ENCODE peak calls at places on chromosomes 7 and 10, in seven cellular contexts. One of them, this sample, is unnamed.

GRCh38 chr7:122137291-122138077 is 6.6 kb downstream of the AASS start:
- DNase-seq in GM12878: no peak
- DNase-seq in H1: no peak
- DNase-seq in SK-N-SH: no peak
- DNase-seq in IMR-90: peak; percentile 43
- DNase-seq in HepG2: no peak
- DNase-seq in K562: no peak
- DNase-seq in this sample: no peak

GRCh38 chr10:117214401-117214800 is 17.1 kb downstream of the KCNK18 start:
- DNase-seq in HepG2: no peak
- DNase-seq in IMR-90: peak; percentile 17
- DNase-seq in H1: no peak
- DNase-seq in GM12878: no peak
- DNase-seq in K562: no peak
- DNase-seq in SK-N-SH: no peak
- DNase-seq in this sample: peak; percentile 31

GRCh38 chr7:118286131-118286530 is 61.6 kb downstream of the ANKRD7 start:
- DNase-seq in GM12878: no peak
- DNase-seq in H1: no peak
- DNase-seq in IMR-90: no peak
- DNase-seq in K562: no peak
- DNase-seq in SK-N-SH: no peak
- DNase-seq in HepG2: no peak
- DNase-seq in this sample: no peak

GRCh38 chr10:14396441-14397048 is 65.8 kb upstream of the FRMD4A start:
- DNase-seq in K562: peak; percentile 10
- DNase-seq in SK-N-SH: peak; percentile 47
- DNase-seq in IMR-90: no peak
- DNase-seq in HepG2: no peak
- DNase-seq in GM12878: no peak
- DNase-seq in H1: no peak
- DNase-seq in this sample: no peak

GRCh38 chr10:100872034-100872791 is 40.5 kb upstream of the SLF2 start:
- DNase-seq in IMR-90: peak; percentile 77
- DNase-seq in GM12878: no peak
- DNase-seq in K562: peak; percentile 68
- DNase-seq in SK-N-SH: peak; percentile 91
- DNase-seq in H1: peak; percentile 92
- DNase-seq in HepG2: no peak
- DNase-seq in this sample: peak; percentile 63

GRCh38 chr10:70312972-70313371 is 29.2 kb upstream of the NPFFR1 start:
- DNase-seq in HepG2: no peak
- DNase-seq in GM12878: no peak
- DNase-seq in K562: no peak
- DNase-seq in SK-N-SH: no peak
- DNase-seq in H1: no peak
- DNase-seq in IMR-90: peak; percentile 29
- DNase-seq in this sample: no peak

GRCh38 chr10:72250666-72251065 is 23.1 kb upstream of the DDIT4 start:
- DNase-seq in K562: peak; percentile 50
- DNase-seq in HepG2: no peak
- DNase-seq in SK-N-SH: no peak
- DNase-seq in H1: no peak
- DNase-seq in GM12878: no peak
- DNase-seq in IMR-90: peak; percentile 82
- DNase-seq in this sample: no peak

GRCh38 chr7:49644402-49645166 is 128.9 kb upstream of the VWC2 start:
- DNase-seq in H1: no peak
- DNase-seq in SK-N-SH: no peak
- DNase-seq in K562: no peak
- DNase-seq in IMR-90: no peak
- DNase-seq in HepG2: no peak
- DNase-seq in GM12878: no peak
- DNase-seq in this sample: no peak

GRCh38 chr7:96596120-96596826 is 113.4 kb downstream of the SEM1 start:
- DNase-seq in HepG2: no peak
- DNase-seq in H1: no peak
- DNase-seq in K562: peak; percentile 16
- DNase-seq in IMR-90: no peak
- DNase-seq in GM12878: no peak
- DNase-seq in SK-N-SH: peak; percentile 50
- DNase-seq in this sample: peak; percentile 2

GRCh38 chr10:59857049-59857448 is 49.3 kb downstream of the CCDC6 start:
- DNase-seq in H1: no peak
- DNase-seq in K562: no peak
- DNase-seq in GM12878: no peak
- DNase-seq in IMR-90: peak; percentile 11
- DNase-seq in SK-N-SH: no peak
- DNase-seq in HepG2: no peak
- DNase-seq in this sample: no peak

GRCh38 chr10:48839809-48840679 is 99.6 kb downstream of the LRRC18 start:
- DNase-seq in IMR-90: no peak
- DNase-seq in K562: no peak
- DNase-seq in HepG2: no peak
- DNase-seq in GM12878: no peak
- DNase-seq in H1: no peak
- DNase-seq in SK-N-SH: no peak
- DNase-seq in this sample: no peak

GRCh38 chr10:69056129-69056528 is 31.8 kb upstream of the SRGN start:
- DNase-seq in SK-N-SH: no peak
- DNase-seq in HepG2: no peak
- DNase-seq in IMR-90: no peak
- DNase-seq in K562: peak; percentile 31
- DNase-seq in H1: no peak
- DNase-seq in GM12878: no peak
- DNase-seq in this sample: no peak

GRCh38 chr10:69348824-69349541 is 67.7 kb downstream of the TACR2 start:
- DNase-seq in H1: no peak
- DNase-seq in SK-N-SH: peak; percentile 64
- DNase-seq in HepG2: no peak
- DNase-seq in K562: no peak
- DNase-seq in IMR-90: peak; percentile 94
- DNase-seq in GM12878: no peak
- DNase-seq in this sample: peak; percentile 54

GRCh38 chr10:91652364-91652763 is 19.5 kb upstream of the PPP1R3C start:
- DNase-seq in HepG2: peak; percentile 65
- DNase-seq in SK-N-SH: no peak
- DNase-seq in H1: no peak
- DNase-seq in GM12878: no peak
- DNase-seq in K562: no peak
- DNase-seq in IMR-90: peak; percentile 95
- DNase-seq in this sample: peak; percentile 27

GRCh38 chr7:77626515-77627306 is 69.5 kb upstream of the RSBN1L start:
- DNase-seq in GM12878: no peak
- DNase-seq in HepG2: no peak
- DNase-seq in SK-N-SH: no peak
- DNase-seq in IMR-90: no peak
- DNase-seq in H1: no peak
- DNase-seq in K562: no peak
- DNase-seq in this sample: no peak

GRCh38 chr10:21750424-21750823 is 216.4 kb downstream of the MLLT10 start:
- DNase-seq in HepG2: no peak
- DNase-seq in SK-N-SH: no peak
- DNase-seq in H1: no peak
- DNase-seq in GM12878: no peak
- DNase-seq in K562: no peak
- DNase-seq in IMR-90: no peak
- DNase-seq in this sample: no peak

DNA sequence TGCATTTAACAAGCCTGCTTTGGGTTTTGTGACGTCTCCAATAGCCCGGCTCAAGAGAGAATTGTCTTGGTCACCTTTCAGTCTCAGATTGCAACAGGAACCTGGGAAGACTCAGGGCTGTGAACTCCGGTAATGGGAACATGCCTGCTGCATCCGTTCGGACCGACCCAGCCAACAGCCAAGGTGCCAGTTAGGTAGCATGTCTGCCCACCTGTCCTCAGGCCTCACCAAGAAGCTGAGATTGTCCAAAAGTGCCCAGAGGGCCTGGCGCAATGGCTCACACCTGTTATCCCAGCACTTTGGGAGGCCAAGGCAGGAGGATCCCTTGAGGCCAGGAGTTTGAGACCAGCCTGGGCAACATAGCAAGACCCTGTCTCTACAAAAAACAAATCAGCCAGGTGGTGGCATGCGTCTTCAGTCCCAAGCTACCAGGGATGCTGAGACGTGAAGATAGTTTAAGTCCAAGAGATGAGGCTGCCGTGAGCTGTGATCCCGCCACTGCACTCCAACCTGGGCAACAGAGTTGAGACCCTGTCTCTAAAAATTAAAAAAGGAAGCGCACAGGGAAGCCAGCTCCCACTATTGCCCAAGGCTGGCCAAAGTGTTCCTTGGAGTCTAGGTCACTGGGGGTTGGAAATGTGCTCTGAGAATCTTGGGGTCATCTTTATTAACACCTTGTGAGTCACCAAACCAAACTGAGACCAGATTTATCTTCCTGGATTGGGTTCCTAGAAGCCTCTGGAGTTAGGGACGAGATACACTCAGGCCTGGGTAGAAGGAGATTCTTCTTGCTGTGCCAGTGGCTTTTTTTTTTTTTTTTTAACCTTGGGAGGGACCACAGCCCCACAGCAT is 26.9 kb downstream of the BAG3 start:
- DNase-seq in SK-N-SH: no peak
- DNase-seq in GM12878: no peak
- DNase-seq in HepG2: no peak
- DNase-seq in H1: no peak
- DNase-seq in K562: no peak
- DNase-seq in IMR-90: no peak
- DNase-seq in this sample: no peak
- TF ChIP-seq RFX5 in SK-N-SH: no peak
- TF ChIP-seq RFX5 in GM12878: no peak
- TF ChIP-seq RFX5 in HepG2: no peak
- TF ChIP-seq RFX5 in H1: no peak
- TF ChIP-seq RFX5 in K562: no peak
- TF ChIP-seq RFX5 in IMR-90: no peak
- TF ChIP-seq RFX5 in this sample: no peak

GRCh38 chr10:5971315-5971832 is 6.0 kb downstream of the IL15RA start:
- DNase-seq in GM12878: no peak
- DNase-seq in K562: peak; percentile 81
- DNase-seq in SK-N-SH: no peak
- DNase-seq in HepG2: no peak
- DNase-seq in H1: peak; percentile 8
- DNase-seq in IMR-90: no peak
- DNase-seq in this sample: no peak
- TF ChIP-seq RFX5 in GM12878: no peak
- TF ChIP-seq RFX5 in K562: no peak
- TF ChIP-seq RFX5 in SK-N-SH: no peak
- TF ChIP-seq RFX5 in HepG2: no peak
- TF ChIP-seq RFX5 in H1: no peak
- TF ChIP-seq RFX5 in IMR-90: no peak
- TF ChIP-seq RFX5 in this sample: no peak

DNA sequence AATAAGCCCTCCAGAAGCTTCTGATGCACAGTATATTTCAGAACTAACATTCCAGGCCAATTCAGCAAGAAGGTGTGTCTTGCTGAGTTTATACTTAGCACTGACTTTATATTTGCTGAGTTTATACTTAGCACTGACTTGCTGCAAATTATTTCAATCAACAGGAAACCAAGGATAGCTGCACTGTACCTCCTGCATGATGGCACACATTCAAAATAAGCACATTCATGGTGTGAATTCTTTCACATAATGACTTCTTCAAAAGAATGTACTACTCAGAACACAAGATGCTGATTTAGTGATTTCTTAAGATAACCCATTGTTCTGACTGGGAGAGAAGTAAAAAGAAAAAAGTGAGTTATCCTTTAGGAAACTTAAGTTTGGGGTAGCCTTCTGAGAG is 52.0 kb downstream of the JAZF1 start:
- DNase-seq in GM12878: no peak
- DNase-seq in HepG2: no peak
- DNase-seq in SK-N-SH: no peak
- DNase-seq in IMR-90: no peak
- DNase-seq in K562: no peak
- DNase-seq in H1: no peak
- DNase-seq in this sample: no peak
- TF ChIP-seq RFX5 in GM12878: no peak
- TF ChIP-seq RFX5 in HepG2: no peak
- TF ChIP-seq RFX5 in SK-N-SH: no peak
- TF ChIP-seq RFX5 in IMR-90: no peak
- TF ChIP-seq RFX5 in K562: no peak
- TF ChIP-seq RFX5 in H1: no peak
- TF ChIP-seq RFX5 in this sample: no peak

DNA sequence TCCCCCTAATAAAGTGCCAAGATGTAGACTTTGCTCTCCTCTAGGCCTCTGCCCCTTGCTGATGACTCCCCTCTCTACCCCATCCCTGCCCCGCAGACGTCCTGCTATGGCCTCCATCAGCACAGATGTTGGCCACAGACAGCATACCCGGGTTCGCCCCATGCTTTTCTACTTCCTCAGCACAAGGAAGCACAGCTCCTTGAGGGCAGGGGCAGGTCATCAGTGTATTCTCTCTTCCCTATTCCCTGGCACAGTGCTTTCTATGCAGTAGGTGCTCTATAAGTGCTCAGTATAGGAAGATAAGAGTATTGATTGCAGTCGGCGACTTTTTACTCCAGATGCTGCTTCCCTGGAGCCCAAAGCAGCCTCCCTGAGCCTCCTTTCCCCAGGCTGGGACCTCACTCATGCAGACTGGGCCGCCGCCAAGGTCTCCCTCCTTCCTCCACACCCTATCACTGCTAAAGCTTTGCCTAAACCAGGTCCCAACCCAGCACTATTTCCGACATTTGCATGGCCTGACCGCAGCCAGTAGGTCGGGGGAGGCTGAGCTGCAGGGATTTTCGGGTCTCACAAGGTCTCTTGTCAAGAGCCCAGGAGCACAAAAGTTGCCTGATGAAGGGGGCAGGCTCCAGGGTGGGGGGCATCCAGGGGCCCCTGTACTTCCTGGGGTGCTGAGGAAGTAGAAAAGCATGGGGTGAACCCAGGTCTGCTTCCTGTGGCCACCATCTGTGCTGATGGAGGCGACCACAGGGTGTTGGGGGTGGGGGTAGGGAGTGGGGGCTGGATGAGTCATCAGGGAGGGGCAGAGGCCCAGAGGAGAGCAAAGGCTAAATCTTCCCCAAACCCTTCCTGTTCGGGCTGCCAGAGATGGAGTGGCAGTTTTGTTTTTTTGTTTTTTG is 8.0 kb downstream of the CALHM3 start:
- DNase-seq in HepG2: no peak
- DNase-seq in GM12878: peak; percentile 95
- DNase-seq in SK-N-SH: no peak
- DNase-seq in IMR-90: no peak
- DNase-seq in H1: no peak
- DNase-seq in K562: peak; percentile 65
- DNase-seq in this sample: no peak
- TF ChIP-seq RFX5 in HepG2: no peak
- TF ChIP-seq RFX5 in GM12878: no peak
- TF ChIP-seq RFX5 in SK-N-SH: no peak
- TF ChIP-seq RFX5 in IMR-90: no peak
- TF ChIP-seq RFX5 in H1: no peak
- TF ChIP-seq RFX5 in K562: no peak
- TF ChIP-seq RFX5 in this sample: no peak